ENCODE peak calls at places on chromosomes 13 and 19, in seven cellular contexts. X, T, B, G, Z, N and C are unnamed samples.

GRCh38 chr19:39014037-39014436 is 18.3 kb downstream of the FBXO27 start:
- DNase-seq in X (no peak), T (no peak), B (no peak), G (no peak), Z (no peak), N (no peak), C (no peak)

GRCh38 chr13:80727321-80727975 is 386.5 kb upstream of the SPRY2 start:
- DNase-seq in X (peak), T (no peak), B (peak), G (peak), Z (no peak), N (no peak), C (no peak)

GRCh38 chr19:48321372-48321621 is 4.1 kb upstream of the EMP3 start:
- DNase-seq in X (peak), T (peak), B (peak), G (peak), Z (peak), N (peak), C (peak)

GRCh38 chr13:103639326-103639725 is 573.1 kb upstream of the SLC10A2 start:
- DNase-seq in X (no peak), T (no peak), B (no peak), G (no peak), Z (no peak), N (no peak), C (no peak)

GRCh38 chr13:114140909-114141255 is 8.5 kb upstream of the RASA3 start:
- DNase-seq in X (no peak), T (no peak), B (no peak), G (peak), Z (no peak), N (no peak), C (no peak)

GRCh38 chr19:38907227-38907626 is 4.8 kb downstream of the CCER2 start:
- DNase-seq in X (no peak), T (no peak), B (no peak), G (no peak), Z (no peak), N (no peak), C (no peak)

GRCh38 chr13:73300718-73301425 is 242.1 kb downstream of the KLF5 start:
- DNase-seq in X (no peak), T (no peak), B (no peak), G (no peak), Z (no peak), N (no peak), C (no peak)

GRCh38 chr19:313988-314815 is 23.0 kb upstream of the PLPP2 start:
- DNase-seq in X (no peak), T (no peak), B (no peak), G (no peak), Z (no peak), N (no peak), C (no peak)

GRCh38 chr19:50008532-50008931 is 16.6 kb downstream of the VRK3 start:
- DNase-seq in X (peak), T (no peak), B (no peak), G (no peak), Z (no peak), N (no peak), C (peak)

GRCh38 chr19:35206379-35206778 is 22.2 kb downstream of the FAM187B start:
- DNase-seq in X (no peak), T (no peak), B (no peak), G (no peak), Z (no peak), N (no peak), C (no peak)

GRCh38 chr19:3407556-3408516 is 41.5 kb downstream of the NFIC start:
- DNase-seq in X (peak), T (no peak), B (no peak), G (peak), Z (no peak), N (no peak), C (no peak)

GRCh38 chr13:99969934-99970760 is 1.4 kb downstream of the ZIC5 start:
- DNase-seq in X (no peak), T (peak), B (no peak), G (no peak), Z (no peak), N (peak), C (peak)

GRCh38 chr19:12773571-12773970 is 1.8 kb downstream of the HOOK2 start:
- DNase-seq in X (peak), T (peak), B (peak), G (peak), Z (peak), N (no peak), C (no peak)

GRCh38 chr19:4152241-4152998 is 1.0 kb upstream of the CREB3L3 start:
- DNase-seq in X (no peak), T (no peak), B (no peak), G (no peak), Z (no peak), N (no peak), C (no peak)

GRCh38 chr13:34931572-34931971 is 10.5 kb upstream of the NBEA start:
- DNase-seq in X (peak), T (peak), B (no peak), G (no peak), Z (peak), N (peak), C (no peak)

GRCh38 chr19:17687857-17688784 is at the start of gene UNC13A:
- DNase-seq in X (peak), T (peak), B (peak), G (peak), Z (peak), N (no peak), C (peak)

GRCh38 chr13:60431108-60431700 is 34.2 kb downstream of the TDRD3 start:
- DNase-seq in X (peak), T (peak), B (peak), G (no peak), Z (peak), N (peak), C (peak)

GRCh38 chr13:40863723-40864122 is 74.3 kb downstream of the SLC25A15 start:
- DNase-seq in X (no peak), T (no peak), B (no peak), G (no peak), Z (no peak), N (no peak), C (no peak)

GRCh38 chr13:57311009-57311586 is 144.1 kb downstream of the PRR20E start:
- DNase-seq in X (no peak), T (no peak), B (no peak), G (no peak), Z (no peak), N (no peak), C (no peak)

GRCh38 chr13:112444416-112445399 is 68.6 kb downstream of the SPACA7 start:
- DNase-seq in X (no peak), T (no peak), B (no peak), G (no peak), Z (no peak), N (no peak), C (no peak)

GRCh38 chr13:91241249-91241648 is 106.2 kb upstream of the MIR17HG start:
- DNase-seq in X (no peak), T (no peak), B (no peak), G (no peak), Z (no peak), N (no peak), C (no peak)

GRCh38 chr19:8248348-8249328 is 39.5 kb downstream of the CERS4 start:
- DNase-seq in X (no peak), T (no peak), B (no peak), G (no peak), Z (no peak), N (no peak), C (no peak)

GRCh38 chr19:39582891-39583625 is 19.3 kb upstream of the LGALS13 start:
- DNase-seq in X (no peak), T (no peak), B (no peak), G (no peak), Z (no peak), N (no peak), C (no peak)

GRCh38 chr19:29643361-29643935 is 21.8 kb upstream of the PLEKHF1 start:
- DNase-seq in X (no peak), T (no peak), B (no peak), G (no peak), Z (no peak), N (no peak), C (no peak)

GRCh38 chr13:74219571-74219970 is 85.4 kb upstream of the KLF12 start:
- DNase-seq in X (no peak), T (no peak), B (no peak), G (no peak), Z (peak), N (no peak), C (no peak)

GRCh38 chr19:30064776-30065494 is 122.9 kb downstream of the URI1 start:
- DNase-seq in X (no peak), T (no peak), B (no peak), G (no peak), Z (no peak), N (no peak), C (no peak)

GRCh38 chr19:17424743-17425365 is 5.0 kb downstream of the MVB12A start:
- DNase-seq in X (peak), T (no peak), B (peak), G (no peak), Z (peak), N (no peak), C (peak)

GRCh38 chr13:106532111-106532929 is 3.1 kb downstream of the EFNB2 start:
- DNase-seq in X (peak), T (peak), B (peak), G (no peak), Z (peak), N (no peak), C (no peak)

GRCh38 chr13:79735228-79735627 is 254.3 kb downstream of the NDFIP2 start:
- DNase-seq in X (peak), T (no peak), B (peak), G (no peak), Z (peak), N (no peak), C (no peak)

GRCh38 chr13:49607761-49608160 is 20.5 kb upstream of the ARL11 start:
- DNase-seq in X (no peak), T (no peak), B (no peak), G (no peak), Z (no peak), N (no peak), C (no peak)

GRCh38 chr13:100338265-100338664 is 249.4 kb downstream of the PCCA start:
- DNase-seq in X (no peak), T (no peak), B (no peak), G (no peak), Z (no peak), N (no peak), C (no peak)

GRCh38 chr19:7919681-7920519 is at the start of gene SNAPC2:
- DNase-seq in X (peak), T (peak), B (peak), G (peak), Z (peak), N (peak), C (peak)

GRCh38 chr13:99620806-99621205 is 119.5 kb downstream of the TM9SF2 start:
- DNase-seq in X (no peak), T (no peak), B (no peak), G (no peak), Z (no peak), N (no peak), C (no peak)

GRCh38 chr13:101727118-101727517 is 274.6 kb downstream of the ITGBL1 start:
- DNase-seq in X (no peak), T (no peak), B (no peak), G (no peak), Z (no peak), N (no peak), C (peak)

GRCh38 chr19:47257411-47258169 is 1.3 kb downstream of the CCDC9 start:
- DNase-seq in X (no peak), T (no peak), B (no peak), G (no peak), Z (no peak), N (no peak), C (no peak)

DNA sequence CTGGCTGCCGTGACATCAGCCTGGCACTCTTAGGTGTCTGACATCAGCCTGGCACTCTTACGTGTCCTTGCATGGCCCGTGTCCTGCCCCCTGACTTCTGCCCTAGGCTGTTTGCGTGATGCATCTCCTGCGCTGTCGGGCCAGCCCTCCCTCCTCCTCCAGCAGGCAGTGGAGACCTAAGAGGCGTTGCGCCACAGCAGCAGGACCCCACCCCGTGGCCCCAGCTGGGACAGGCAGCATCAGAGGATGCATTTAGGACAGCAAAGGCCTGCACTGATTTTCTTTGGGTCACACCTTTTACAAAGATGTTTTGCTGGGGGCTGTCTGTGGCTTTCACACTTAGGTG is 65.3 kb downstream of the GPR12 start:
- DNase-seq in X (no peak), T (no peak), B (no peak), G (no peak), Z (no peak), N (no peak), C (no peak)
- H3K4me3 ChIP-seq in X (no peak), T (no peak), B (no peak), G (no peak), Z (no peak), N (no peak), C (no peak)

DNA sequence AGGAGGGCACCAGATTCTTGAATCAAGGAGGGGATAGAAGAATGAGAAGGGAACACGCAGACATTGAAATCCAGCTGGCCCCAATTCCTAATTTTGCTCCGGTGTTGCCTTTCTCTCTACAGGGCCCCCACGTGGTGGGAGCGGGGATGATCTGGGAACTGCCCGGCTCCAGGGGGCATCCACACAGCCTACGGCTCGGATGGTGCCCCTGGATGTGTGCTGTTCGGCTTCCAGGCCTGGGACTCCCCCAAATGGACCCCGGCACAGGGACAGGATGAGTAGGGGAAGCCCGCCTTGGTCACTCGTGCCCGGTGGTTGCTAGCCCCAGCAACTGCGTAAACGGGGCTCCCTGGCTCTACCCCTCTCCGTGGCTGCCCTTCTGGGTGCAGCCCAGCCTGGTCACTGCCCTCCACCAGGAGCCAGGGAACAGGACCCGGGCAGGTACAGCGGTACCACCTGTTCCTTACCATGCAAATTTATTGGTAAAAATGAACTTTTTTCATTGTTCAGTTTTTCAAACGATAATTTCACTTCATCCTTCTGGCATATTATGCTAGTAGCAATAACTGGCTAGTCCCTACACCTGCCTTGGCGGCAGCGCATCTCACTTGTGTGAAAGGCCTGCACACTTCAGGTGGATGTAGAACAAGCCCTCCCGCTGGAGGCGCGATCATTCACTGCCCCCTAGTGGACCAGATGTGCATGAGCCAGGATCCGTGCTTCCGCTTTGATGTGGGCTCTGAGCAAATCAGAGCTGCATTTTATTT is 111.6 kb downstream of the TEX26 start:
- DNase-seq in X (peak), T (peak), B (peak), G (peak), Z (peak), N (peak), C (peak)
- H3K4me3 ChIP-seq in X (no peak), T (no peak), B (no peak), G (no peak), Z (no peak), N (no peak), C (no peak)

DNA sequence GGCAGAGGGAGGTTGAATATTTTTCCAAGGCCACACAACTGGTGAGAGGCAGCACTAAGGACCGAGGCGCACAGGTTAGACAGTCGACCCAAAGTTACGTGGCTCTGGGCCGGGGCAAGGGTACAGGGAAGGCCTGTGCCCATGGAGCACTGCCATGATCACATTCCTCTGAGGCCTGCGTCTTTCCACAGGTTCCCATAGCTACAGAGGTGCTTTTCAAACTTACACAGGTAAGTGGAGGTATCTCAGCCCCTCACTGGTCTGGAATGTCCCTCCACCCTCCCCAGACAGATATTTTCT is 814 bp downstream of the ZNF211 start:
- DNase-seq in X (no peak), T (no peak), B (no peak), G (no peak), Z (no peak), N (no peak), C (no peak)
- H3K4me3 ChIP-seq in X (peak), T (peak), B (peak), G (peak), Z (peak), N (peak), C (peak)

DNA sequence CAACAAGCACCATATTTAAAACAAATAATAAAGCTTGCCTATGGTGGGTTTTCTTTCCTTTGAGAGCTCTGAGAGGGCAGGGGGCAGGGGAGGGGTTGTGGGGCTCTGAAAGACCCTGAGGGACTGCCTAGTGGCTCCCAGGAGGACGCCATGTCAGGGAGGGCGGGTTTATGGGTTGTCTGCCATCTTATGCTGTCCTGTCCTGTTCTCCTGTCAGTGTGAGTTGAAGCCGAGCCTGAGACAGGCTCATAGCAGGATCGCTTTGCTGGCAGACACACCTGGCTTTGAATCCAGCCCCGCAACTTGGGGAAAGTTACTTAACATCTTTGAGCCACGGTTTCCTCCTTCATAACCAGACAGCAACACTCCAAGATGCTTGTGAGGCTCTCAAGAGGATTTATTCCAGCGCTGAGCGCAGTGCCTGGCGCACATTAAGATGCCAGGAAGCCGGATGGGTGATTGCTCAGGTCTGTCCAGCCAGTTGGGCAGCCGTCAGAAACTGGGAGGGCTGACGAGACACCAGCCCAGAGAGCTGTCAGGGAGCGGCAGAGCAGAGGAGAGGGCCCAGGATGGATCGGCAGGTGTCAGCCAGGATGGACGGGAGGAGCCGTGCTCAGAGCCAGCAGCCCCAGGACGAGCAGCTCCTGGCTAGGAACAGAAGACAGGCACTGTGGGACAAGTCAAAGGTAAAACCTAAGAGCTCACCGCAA is 36.8 kb upstream of the C1QTNF9 start:
- DNase-seq in X (no peak), T (no peak), B (no peak), G (no peak), Z (no peak), N (no peak), C (peak)
- H3K4me3 ChIP-seq in X (no peak), T (no peak), B (peak), G (peak), Z (no peak), N (no peak), C (peak)

DNA sequence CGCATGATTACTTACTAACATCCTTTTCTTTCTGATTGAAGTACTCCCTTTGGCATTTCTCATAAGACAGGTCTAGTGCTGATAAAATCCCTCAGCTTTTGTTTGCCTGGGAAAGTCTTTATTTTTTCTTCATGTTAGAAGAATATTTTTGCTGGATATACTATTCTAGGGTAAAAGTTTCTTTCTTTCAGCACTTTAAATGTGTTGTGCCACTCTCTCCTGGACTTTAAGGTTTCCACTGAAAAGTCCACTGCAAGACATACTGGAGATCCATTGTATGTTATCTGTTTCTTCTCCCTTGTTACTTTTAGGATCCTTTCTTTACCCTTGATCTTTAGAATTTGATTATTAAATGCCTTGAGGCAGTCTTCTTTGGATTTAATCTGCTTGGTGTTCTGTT is 796.7 kb downstream of the UQCRFS1 start:
- DNase-seq in X (no peak), T (no peak), B (no peak), G (no peak), Z (no peak), N (no peak), C (no peak)
- H3K4me3 ChIP-seq in X (no peak), T (no peak), B (no peak), G (no peak), Z (no peak), N (no peak), C (no peak)

DNA sequence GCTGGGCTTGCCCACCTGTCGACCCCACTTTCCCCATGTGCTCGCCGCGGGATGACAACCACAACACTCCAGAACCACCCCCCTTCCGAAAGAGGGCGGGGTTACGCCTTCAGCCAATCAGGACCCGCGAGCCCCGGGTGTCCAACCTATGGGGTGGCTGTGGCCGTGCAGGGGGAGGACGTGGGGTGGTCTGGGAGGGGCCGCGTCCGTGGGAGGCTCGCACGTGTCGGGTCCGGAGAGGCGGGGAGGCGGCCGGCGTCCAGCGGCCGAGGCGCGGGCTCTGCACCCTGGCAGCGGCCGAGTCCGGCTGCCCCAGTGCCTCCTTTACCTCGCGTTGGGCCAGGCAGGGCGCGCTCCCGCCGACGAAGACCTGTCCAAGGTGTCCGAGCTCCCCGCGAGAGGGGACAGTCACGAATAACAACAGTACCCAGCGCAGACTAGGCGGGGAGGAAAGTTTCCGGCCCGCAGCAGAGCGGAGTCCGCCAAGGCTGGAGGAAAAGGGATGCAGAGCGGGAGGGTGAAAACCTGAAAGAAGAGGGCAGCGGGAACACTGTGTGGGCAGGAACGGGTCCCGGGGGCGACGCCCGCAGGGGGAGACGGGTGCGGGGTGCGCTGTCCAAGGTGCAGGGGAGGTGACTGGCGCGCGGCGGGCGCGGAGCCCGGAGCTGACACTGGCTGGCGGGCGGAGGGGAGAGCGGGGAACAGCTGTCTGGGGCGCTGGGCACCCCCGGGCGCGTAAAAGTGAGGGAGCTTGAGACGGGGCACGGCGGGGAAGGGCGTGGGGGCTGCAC is 896 bp downstream of the ENOX1 start:
- DNase-seq in X (peak), T (peak), B (peak), G (peak), Z (peak), N (no peak), C (peak)
- H3K4me3 ChIP-seq in X (peak), T (peak), B (peak), G (peak), Z (peak), N (peak), C (peak)

GRCh38 chr19:14113762-14114414 is 3.7 kb downstream of the PRKACA start:
- DNase-seq in X (no peak), T (no peak), B (no peak), G (no peak), Z (no peak), N (peak), C (no peak)
- H3K4me3 ChIP-seq in X (no peak), T (no peak), B (no peak), G (no peak), Z (no peak), N (peak), C (no peak)